ENCODE peak calls at places on chromosomes 6 and 20, in seven cellular contexts. Z is HCT116, Q is A549, N is SK-N-SH, B is HL-60, Y is HepG2, K is GM23338. C is an unnamed sample.

GRCh38 chr20:39823239-39823638 is 861.1 kb downstream of the DHX35 start:
- DNase-seq in N (no peak), B (no peak), Y (no peak), Z (no peak), Q (no peak), K (no peak), C (no peak)

GRCh38 chr20:32589256-32589655 is 4.1 kb upstream of the NOL4L start:
- DNase-seq in Q (no peak), B (no peak), Y (no peak), N (no peak), K (no peak), Z (no peak), C (no peak)

GRCh38 chr6:53066059-53066406 is 829 bp downstream of the FBXO9 start:
- DNase-seq in B (peak; percentile 42), K (peak; percentile 35), N (no peak), Q (peak; percentile 15), Z (no peak), Y (no peak), C (no peak)

GRCh38 chr6:106628658-106629102 is 618 bp downstream of the RTN4IP1 start:
- DNase-seq in Y (peak; percentile 15), K (no peak), N (no peak), B (peak; percentile 14), Z (no peak), Q (no peak), C (peak; percentile 5)

GRCh38 chr20:49397525-49397924 is 84.9 kb downstream of the KCNB1 start:
- DNase-seq in B (no peak), Q (peak; percentile 25), Y (no peak), N (no peak), K (no peak), Z (no peak), C (no peak)

GRCh38 chr6:148770408-148771211 is 23.8 kb downstream of the UST start:
- DNase-seq in B (peak; percentile 30), N (no peak), K (no peak), Z (no peak), Y (no peak), Q (no peak), C (no peak)

GRCh38 chr20:46176744-46177378 is 58.7 kb downstream of the CD40 start:
- DNase-seq in B (no peak), Z (no peak), K (no peak), Q (no peak), N (no peak), Y (no peak), C (no peak)

GRCh38 chr20:58519940-58520712 is 4.9 kb upstream of the APCDD1L start:
- DNase-seq in Q (no peak), Y (no peak), B (no peak), N (no peak), Z (no peak), K (no peak), C (no peak)

GRCh38 chr6:11650297-11650696 is 112.7 kb downstream of the TMEM170B start:
- DNase-seq in Z (no peak), K (peak; percentile 90), N (no peak), Y (no peak), Q (no peak), B (no peak), C (no peak)

GRCh38 chr20:11952621-11953020 is 34.9 kb downstream of the BTBD3 start:
- DNase-seq in B (no peak), Y (no peak), K (no peak), Q (no peak), N (no peak), Z (no peak), C (no peak)

GRCh38 chr6:163900570-163900969 is 486.1 kb downstream of the QKI start:
- DNase-seq in B (no peak), Z (no peak), N (no peak), Y (no peak), K (no peak), Q (no peak), C (no peak)

GRCh38 chr20:21433329-21433890 is 36.1 kb upstream of the NKX2-4 start:
- DNase-seq in Z (no peak), Q (no peak), B (no peak), K (no peak), N (no peak), Y (no peak), C (no peak)

GRCh38 chr6:148500402-148500801 is 157.8 kb downstream of the SASH1 start:
- DNase-seq in Y (no peak), K (no peak), Z (no peak), N (no peak), Q (no peak), B (no peak), C (no peak)

GRCh38 chr6:169450097-169450496 is 196.5 kb upstream of the THBS2 start:
- DNase-seq in K (no peak), Q (no peak), Z (no peak), Y (no peak), B (no peak), N (no peak), C (no peak)

GRCh38 chr6:166556871-166557322 is 29.6 kb downstream of the RAMACL start:
- DNase-seq in Y (no peak), B (peak; percentile 73), Q (peak; percentile 23), K (peak; percentile 48), N (no peak), Z (peak; percentile 86), C (peak; percentile 28)

GRCh38 chr20:47099749-47100515 is 205.3 kb downstream of the EYA2 start:
- DNase-seq in B (no peak), Y (no peak), Q (no peak), K (no peak), N (no peak), Z (no peak), C (no peak)

GRCh38 chr6:34476462-34476861 is 10.6 kb downstream of the PACSIN1 start:
- DNase-seq in Q (no peak), Y (no peak), B (no peak), N (no peak), Z (no peak), K (no peak), C (no peak)

GRCh38 chr6:141824258-141824795 is 308.4 kb upstream of the GJE1 start:
- DNase-seq in Y (no peak), Q (no peak), B (no peak), K (no peak), Z (no peak), N (no peak), C (no peak)

DNA sequence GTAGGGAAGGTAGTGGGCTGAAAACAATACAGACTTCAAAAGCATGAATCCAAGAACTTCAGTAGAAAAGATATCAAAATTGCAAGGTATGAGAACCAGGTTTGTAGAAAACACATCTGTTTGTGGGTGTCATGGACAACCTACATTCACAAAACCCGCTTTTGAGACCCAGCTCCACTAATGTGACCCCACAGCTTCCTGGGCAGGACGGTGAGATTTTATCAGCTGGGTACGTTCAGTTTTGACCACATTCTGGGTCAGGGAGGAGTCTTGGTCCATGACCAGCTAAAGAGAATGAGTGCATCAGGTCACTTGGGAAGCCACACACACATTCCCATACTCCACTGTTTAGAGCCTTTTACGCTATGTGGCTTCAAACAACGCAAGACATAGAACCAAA is 77.1 kb downstream of the BCAS1 start:
- DNase-seq in K (no peak), Q (no peak), B (no peak), N (no peak), Y (no peak), Z (no peak), C (no peak)
- TF ChIP-seq REST in K (no peak), Q (no peak), B (no peak), N (no peak), Y (no peak), Z (no peak), C (no peak)

DNA sequence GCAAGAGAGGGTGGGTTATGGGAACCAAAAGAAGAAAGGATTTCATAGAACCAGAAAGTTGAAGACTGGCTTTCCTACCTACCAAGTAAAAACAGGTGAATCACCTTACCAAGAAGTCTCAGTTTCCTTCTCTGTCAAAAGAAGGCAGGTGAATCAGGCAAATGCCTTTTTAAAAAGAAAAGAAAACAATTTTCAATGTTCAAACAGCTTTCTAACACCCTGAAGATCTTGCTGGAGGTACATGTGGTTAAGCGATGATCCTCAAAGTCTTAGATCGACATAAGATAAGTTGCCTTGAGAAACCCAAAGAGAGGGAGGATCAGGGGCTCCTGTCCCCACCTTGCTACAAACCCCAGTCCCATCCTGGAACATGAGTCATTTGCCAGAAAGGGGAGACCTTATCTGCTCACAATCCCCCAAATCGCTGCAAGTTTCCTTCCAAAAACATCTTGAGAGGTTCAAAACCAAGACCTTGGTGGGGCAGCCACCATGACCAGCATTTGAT is 71.6 kb downstream of the NFATC2 start:
- DNase-seq in N (no peak), Q (no peak), B (no peak), Y (no peak), Z (no peak), K (no peak), C (no peak)
- TF ChIP-seq REST in N (no peak), Q (no peak), B (no peak), Y (no peak), Z (no peak), K (no peak), C (no peak)

GRCh38 chr20:5171790-5172164 is 45.0 kb downstream of the CDS2 start:
- DNase-seq in K (no peak), Z (no peak), Q (no peak), B (no peak), Y (no peak), N (no peak), C (no peak)

GRCh38 chr20:5171074-5171789 is 44.4 kb downstream of the CDS2 start:
- DNase-seq in Q (no peak), K (peak; percentile 56), Y (no peak), B (no peak), Z (no peak), N (no peak), C (no peak)

GRCh38 chr20:5172167-5172586 is 45.4 kb downstream of the CDS2 start:
- DNase-seq in N (no peak), Z (no peak), B (no peak), Q (no peak), K (no peak), Y (no peak), C (no peak)

GRCh38 chr20:5170341-5170740 is 43.5 kb downstream of the CDS2 start:
- DNase-seq in K (no peak), Y (no peak), Q (no peak), Z (no peak), N (no peak), B (no peak), C (no peak)

GRCh38 chr20:5168582-5169396 is 42.0 kb downstream of the CDS2 start:
- DNase-seq in Q (no peak), Z (no peak), B (peak; percentile 51), K (peak; percentile 52), N (no peak), Y (no peak), C (no peak)
- TF ChIP-seq REST in Q (no peak), Z (no peak), B (no peak), K (no peak), N (no peak), Y (no peak), C (no peak)

DNA sequence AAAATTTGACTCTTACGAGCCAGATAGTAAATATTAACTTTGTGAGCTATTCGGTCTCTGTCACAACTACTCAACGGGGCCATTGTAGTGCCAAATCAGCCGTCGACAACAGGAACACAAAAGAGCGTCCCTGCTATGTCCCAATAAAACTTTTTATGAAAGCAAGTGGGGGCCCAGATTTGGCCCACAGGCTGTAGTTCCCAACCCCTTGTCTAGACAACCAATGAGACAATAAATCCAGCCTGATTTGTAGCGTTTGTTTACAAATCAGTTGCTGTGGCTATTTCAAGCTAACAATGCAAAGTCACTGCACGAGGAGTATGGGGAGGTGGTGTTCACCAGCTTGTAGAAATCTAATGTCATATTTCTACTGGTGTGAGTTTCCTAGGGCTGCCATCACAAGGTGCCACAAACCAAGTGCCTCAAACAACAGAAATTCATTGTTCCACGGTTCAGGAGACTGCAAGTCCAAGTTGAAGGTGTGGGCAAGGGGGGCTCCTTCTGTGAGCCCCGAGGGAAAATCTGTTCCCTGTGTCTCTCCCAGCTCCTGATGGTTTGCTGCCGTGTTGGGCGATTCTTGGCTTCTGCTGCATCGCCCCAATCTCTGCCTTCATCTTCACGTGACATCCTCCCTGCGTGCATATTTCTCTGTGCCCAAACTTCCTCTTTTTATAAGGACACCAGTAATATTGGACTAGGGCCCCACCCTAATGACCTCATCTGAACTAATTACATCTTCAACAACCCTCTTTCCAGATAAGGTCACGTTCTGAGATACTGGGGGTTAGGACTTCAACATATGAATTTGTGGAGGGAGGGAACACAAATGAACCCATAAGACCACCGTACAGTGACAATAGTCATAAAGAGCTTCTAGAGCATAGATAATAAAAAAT is 355.9 kb upstream of the JARID2 start:
- DNase-seq in Q (no peak), Y (no peak), N (no peak), K (no peak), B (no peak), Z (no peak), C (no peak)
- TF ChIP-seq REST in Q (no peak), Y (no peak), N (no peak), K (no peak), B (no peak), Z (no peak), C (no peak)

C was measured in Panc1.